ENCODE peak calls at places on chromosomes 4 and X, in seven cellular contexts. R, K, X, Y, T, P and U are unnamed samples.

GRCh38 chr4:48683784-48684666 is 96.1 kb downstream of the FRYL start:
- DNase-seq in R (peak), K (no peak), X (no peak), Y (no peak), T (no peak), P (no peak), U (peak)

GRCh38 chr4:98556451-98556850 is 102.0 kb downstream of the TSPAN5 start:
- DNase-seq in R (no peak), K (peak), X (no peak), Y (no peak), T (no peak), P (no peak), U (no peak)

GRCh38 chr4:127141857-127142256 is 490.9 kb upstream of the INTU start:
- DNase-seq in R (no peak), K (peak), X (no peak), Y (no peak), T (no peak), P (no peak), U (no peak)

GRCh38 chr4:173121044-173121685 is 47.4 kb upstream of the GALNT7 start:
- DNase-seq in R (peak), K (peak), X (no peak), Y (no peak), T (no peak), P (peak), U (peak)

GRCh38 chr4:189792819-189793618 is 147.7 kb upstream of the FRG1 start:
- DNase-seq in R (peak), K (peak), X (peak), Y (peak), T (no peak), P (peak), U (peak)

GRCh38 chr4:185915271-185915670 is 103.3 kb upstream of the SORBS2 start:
- DNase-seq in R (no peak), K (no peak), X (no peak), Y (no peak), T (no peak), P (no peak), U (no peak)

GRCh38 chr4:2878346-2878745 is 34.7 kb downstream of the ADD1 start:
- DNase-seq in R (no peak), K (peak), X (no peak), Y (no peak), T (no peak), P (no peak), U (no peak)

GRCh38 chrX:66021407-66021757 is 18.5 kb downstream of the VSIG4 start:
- DNase-seq in R (peak), K (no peak), X (no peak), Y (no peak), T (no peak), P (no peak), U (peak)

GRCh38 chr4:102493794-102494193 is 7.4 kb upstream of the NFKB1 start:
- DNase-seq in R (no peak), K (no peak), X (peak), Y (no peak), T (no peak), P (no peak), U (no peak)

GRCh38 chr4:24999392-25000104 is 31.2 kb downstream of the LGI2 start:
- DNase-seq in R (no peak), K (peak), X (no peak), Y (no peak), T (no peak), P (no peak), U (no peak)